ENCODE peak calls at places on chromosome 18, in four cellular contexts. M is stimulated activated CD4-positive, alpha-beta T cell treated with anti-CD3 and anti-CD28 coated beads, Interleukin-2, amount 100 ng/mL, for 48 hours; H is lower leg skin; B is dorsolateral prefrontal cortex. F is an unnamed sample.

GRCh38 chr18:70781860-70782453 is 493.1 kb downstream of the SOCS6 start:
- DNase-seq in B (peak), M (peak), H (peak), F (peak)

GRCh38 chr18:58805482-58806187 is 59.0 kb upstream of the ZNF532 start:
- DNase-seq in M (no peak), B (no peak), H (no peak), F (no peak)

GRCh38 chr18:13353424-13353823 is 134.9 kb downstream of the LDLRAD4 start:
- DNase-seq in H (no peak), M (no peak), B (no peak), F (no peak)

GRCh38 chr18:3970929-3971328 is 484.2 kb downstream of the DLGAP1 start:
- DNase-seq in H (no peak), B (no peak), M (no peak), F (no peak)

GRCh38 chr18:44789704-44790103 is 109.0 kb downstream of the SETBP1 start:
- DNase-seq in H (no peak), M (no peak), B (no peak), F (no peak)

GRCh38 chr18:31211047-31211446 is 48.4 kb upstream of the DSC1 start:
- DNase-seq in H (no peak), M (no peak), B (no peak), F (no peak)

GRCh38 chr18:2030647-2031046 is 540.7 kb downstream of the METTL4 start:
- DNase-seq in M (no peak), B (no peak), H (no peak), F (no peak)

GRCh38 chr18:1958798-1959197 is 612.5 kb downstream of the METTL4 start:
- DNase-seq in H (no peak), B (no peak), M (no peak), F (no peak)

GRCh38 chr18:35240664-35241522 is at the start of gene ZNF397:
- DNase-seq in H (peak), M (peak), B (peak), F (peak)

F was measured in SHP77.